ENCODE peak calls at places on chromosomes 2 and 18, in ten cellular contexts. Y, I, B, L, U, P, J, O, Q and D are unnamed samples.

GRCh38 chr2:73937103-73937885 is 10.6 kb downstream of the DGUOK start:
- DNase-seq in Q (no peak), J (no peak), L (no peak), I (no peak), Y (no peak), U (no peak), O (no peak), B (peak; percentile 30), P (no peak), D (no peak)

GRCh38 chr2:74007120-74007519 is 22.4 kb downstream of the TET3 start:
- DNase-seq in U (no peak), I (no peak), B (peak; percentile 49), P (no peak), Q (no peak), L (no peak), J (no peak), Y (no peak), O (no peak), D (no peak)

GRCh38 chr18:22001912-22002487 is 167.4 kb upstream of the GATA6 start:
- DNase-seq in Y (no peak), J (peak; percentile 8), U (no peak), B (no peak), Q (no peak), I (no peak), L (no peak), O (no peak), P (no peak), D (no peak)

GRCh38 chr18:40670991-40671390 is 1284.0 kb upstream of the PIK3C3 start:
- DNase-seq in B (no peak), Y (no peak), I (no peak), J (no peak), P (no peak), L (no peak), U (no peak), Q (no peak), O (no peak), D (no peak)

GRCh38 chr2:85770369-85770768 is 16.6 kb downstream of the ATOH8 start:
- DNase-seq in U (no peak), B (peak; percentile 63), O (no peak), Q (no peak), L (no peak), I (no peak), J (no peak), P (no peak), Y (no peak), D (no peak)

GRCh38 chr2:230974096-230974913 is 21.6 kb upstream of the SPATA3 start:
- DNase-seq in P (no peak), I (no peak), J (peak; percentile 28), Y (no peak), L (no peak), O (no peak), B (peak; percentile 62), Q (no peak), U (peak; percentile 83), D (no peak)

GRCh38 chr2:25939257-25939668 is 43.0 kb downstream of the KIF3C start:
- DNase-seq in I (no peak), Q (no peak), B (no peak), O (no peak), L (no peak), J (peak; percentile 23), U (no peak), Y (no peak), P (no peak), D (no peak)

GRCh38 chr2:20178404-20179178 is 46.3 kb downstream of the SDC1 start:
- DNase-seq in Y (no peak), O (no peak), Q (no peak), P (no peak), U (no peak), I (no peak), B (no peak), J (no peak), L (no peak), D (no peak)

GRCh38 chr18:77067315-77068061 is 65.1 kb downstream of the MBP start:
- DNase-seq in L (no peak), O (no peak), Y (no peak), I (peak; percentile 81), Q (peak; percentile 66), P (no peak), J (peak; percentile 91), U (no peak), B (peak; percentile 80), D (peak; percentile 49)
- TF ChIP-seq CTCF in L (no peak), O (no peak), Y (no peak), I (no peak), Q (no peak), P (no peak), J (peak; percentile 16), U (no peak), B (peak; percentile 4), D (no peak)

DNA sequence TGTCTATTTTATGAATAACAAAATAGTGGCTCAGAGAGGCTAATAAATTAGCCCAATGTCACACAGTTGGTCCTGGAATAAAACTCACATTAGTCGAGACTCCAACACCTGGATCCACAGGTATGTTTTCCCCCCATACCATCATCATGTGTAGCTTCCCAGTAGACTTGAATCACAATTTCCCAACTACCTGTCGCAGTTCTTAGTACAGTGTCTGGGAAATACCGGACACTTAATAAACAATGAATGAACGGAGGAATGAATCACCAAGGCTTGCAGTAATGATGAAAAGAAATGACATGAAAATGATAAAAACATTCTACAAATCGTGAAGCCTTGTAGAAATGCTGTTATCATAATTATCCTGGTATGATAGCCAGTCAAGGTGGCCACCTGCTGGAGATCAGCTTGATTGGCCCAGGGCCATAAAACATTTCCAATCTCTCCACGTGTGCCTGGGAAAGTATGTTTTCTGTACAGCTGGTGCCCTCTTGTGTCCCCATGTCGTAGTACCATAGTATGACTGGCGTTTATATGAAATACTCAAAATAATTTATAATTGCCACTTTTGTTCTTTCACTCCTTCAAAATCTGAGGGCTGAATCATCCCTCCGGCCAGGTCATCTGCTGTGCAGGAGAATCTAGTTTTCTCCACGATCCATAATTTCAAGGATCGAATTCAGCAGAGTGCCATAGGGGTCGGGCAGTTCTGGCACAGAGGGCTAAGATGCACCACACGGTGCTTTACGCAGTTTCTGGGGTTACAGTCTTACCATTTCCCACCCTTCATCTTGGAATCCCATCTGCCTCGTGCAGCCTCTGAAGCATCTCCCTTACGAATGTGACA is 95.4 kb downstream of the LAMA1 start:
- DNase-seq in L (no peak), Q (no peak), B (peak; percentile 16), U (no peak), J (peak; percentile 71), P (no peak), O (no peak), I (no peak), Y (no peak), D (peak; percentile 4)
- TF ChIP-seq CTCF in L (peak; percentile 69), Q (no peak), B (peak; percentile 44), U (no peak), J (peak; percentile 86), P (peak; percentile 40), O (peak; percentile 63), I (no peak), Y (no peak), D (peak; percentile 36)

GRCh38 chr18:58125756-58126155 is 81.7 kb downstream of the NEDD4L start:
- DNase-seq in Y (no peak), I (no peak), P (no peak), U (no peak), J (no peak), L (no peak), O (no peak), Q (no peak), B (no peak), D (no peak)

GRCh38 chr18:58125183-58125582 is 81.2 kb downstream of the NEDD4L start:
- DNase-seq in Y (no peak), Q (no peak), I (no peak), O (no peak), B (peak; percentile 6), L (no peak), U (no peak), J (no peak), P (no peak), D (no peak)

GRCh38 chr18:58124475-58124874 is 80.4 kb downstream of the NEDD4L start:
- DNase-seq in I (no peak), O (no peak), P (no peak), B (no peak), Y (no peak), L (no peak), Q (no peak), J (no peak), U (no peak), D (no peak)

GRCh38 chr18:58129019-58129374 is 85.0 kb downstream of the NEDD4L start:
- DNase-seq in Q (no peak), J (peak; percentile 69), Y (no peak), U (no peak), P (no peak), I (no peak), B (no peak), O (no peak), L (no peak), D (no peak)

DNA sequence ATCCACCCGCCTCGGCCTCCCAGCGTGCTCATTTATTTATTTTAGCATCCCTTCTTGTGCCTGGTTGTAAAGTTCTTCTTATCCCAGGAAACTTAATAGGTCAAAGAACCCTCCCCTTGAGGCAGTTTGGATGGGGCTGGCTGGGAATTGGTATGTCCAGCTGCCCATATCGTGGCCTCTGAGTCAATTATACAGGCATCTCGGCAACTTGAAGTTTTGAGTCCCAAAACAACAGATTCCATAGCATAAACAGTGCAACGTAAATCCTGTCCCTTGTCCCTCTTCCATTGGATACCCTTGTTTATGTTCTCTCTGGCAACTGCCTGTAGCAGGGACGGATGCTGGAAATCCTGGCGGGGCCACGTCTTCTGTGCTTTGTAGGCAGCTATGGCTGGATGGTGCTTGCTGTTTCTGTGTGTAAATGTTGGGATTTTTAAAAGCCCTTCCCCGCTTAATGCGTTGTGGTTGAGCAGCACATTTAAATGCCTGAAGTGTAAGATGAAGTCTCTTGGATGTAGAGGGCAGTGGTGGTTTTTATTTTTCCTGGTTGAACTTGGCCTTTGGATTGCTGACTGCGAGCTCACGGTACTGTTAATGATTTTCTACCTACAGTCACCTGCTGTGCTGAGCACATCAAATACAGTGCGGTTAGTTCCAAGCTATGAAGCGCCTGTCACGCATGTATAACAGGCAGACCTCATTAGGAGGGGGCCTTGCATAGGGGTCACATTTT is 84.4 kb downstream of the NEDD4L start:
- DNase-seq in I (no peak), B (no peak), J (peak; percentile 49), O (no peak), P (no peak), Y (no peak), L (no peak), U (no peak), Q (no peak), D (no peak)
- TF ChIP-seq CTCF in I (no peak), B (no peak), J (no peak), O (no peak), P (no peak), Y (no peak), L (no peak), U (no peak), Q (no peak), D (no peak)

GRCh38 chr2:234479465-234479864 is 17.4 kb downstream of the ARL4C start:
- DNase-seq in U (no peak), B (no peak), J (no peak), I (no peak), P (no peak), L (no peak), Y (no peak), Q (no peak), O (no peak), D (no peak)

GRCh38 chr2:234481301-234481700 is 15.6 kb downstream of the ARL4C start:
- DNase-seq in I (no peak), B (no peak), Q (no peak), O (no peak), P (no peak), J (no peak), U (no peak), Y (no peak), L (no peak), D (no peak)

GRCh38 chr2:234482807-234483206 is 14.1 kb downstream of the ARL4C start:
- DNase-seq in P (no peak), O (no peak), Q (no peak), B (peak; percentile 27), J (no peak), Y (no peak), I (no peak), L (no peak), U (no peak), D (no peak)

GRCh38 chr2:234480337-234480736 is 16.5 kb downstream of the ARL4C start:
- DNase-seq in J (no peak), B (no peak), Y (no peak), I (no peak), P (no peak), O (no peak), L (no peak), Q (no peak), U (no peak), D (no peak)

DNA sequence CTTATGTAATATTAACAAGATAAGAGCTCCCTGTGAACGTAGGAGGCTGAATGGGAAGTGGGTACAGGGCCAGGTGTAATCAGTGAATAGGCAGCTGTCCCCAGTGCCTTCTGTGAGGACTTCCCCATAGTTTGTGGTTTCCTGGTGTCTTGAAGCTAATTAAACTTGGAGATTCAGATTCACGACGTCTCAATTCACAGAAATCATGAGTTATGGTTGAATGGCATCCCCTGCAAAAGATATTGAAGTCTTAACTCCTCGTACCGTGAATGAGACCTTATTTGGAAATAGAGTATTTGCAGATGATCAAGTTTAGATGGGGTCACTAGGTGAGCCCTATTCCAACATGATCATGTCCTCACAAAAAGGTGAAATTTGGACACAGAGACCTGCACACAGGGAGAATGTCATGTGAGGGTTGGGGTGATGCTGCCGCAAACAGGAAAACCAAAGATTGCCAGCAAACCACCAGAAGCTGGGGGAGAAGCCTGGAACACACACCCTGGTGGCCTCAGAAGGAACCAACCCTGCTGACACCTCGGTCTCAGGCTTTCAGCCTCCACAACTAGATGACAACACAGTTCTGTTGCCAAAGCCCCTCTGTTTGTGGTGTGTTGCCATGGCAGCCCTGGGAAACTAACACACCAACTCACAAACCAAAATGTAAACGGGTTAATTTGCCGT is 13.2 kb downstream of the ARL4C start:
- DNase-seq in P (no peak), B (peak; percentile 18), U (no peak), I (no peak), L (no peak), Q (no peak), J (no peak), O (no peak), Y (peak; percentile 17), D (no peak)
- TF ChIP-seq CTCF in P (no peak), B (peak; percentile 7), U (peak; percentile 35), I (peak; percentile 12), L (peak; percentile 42), Q (no peak), J (no peak), O (peak; percentile 34), Y (no peak), D (no peak)